ENCODE peak calls at places on chromosomes 11 and 22, in nine cellular contexts. J is endothelial cell of umbilical vein, M is tibial nerve, I is uterus, A is Peyer's patch, H is ovary, B is body of pancreas, O is heart left ventricle, N is sigmoid colon. G is an unnamed sample.

GRCh38 chr11:82842019-82842418 is 58.2 kb downstream of the PRCP start:
- DNase-seq in N (peak; percentile 68), M (no peak), B (no peak), H (no peak), J (no peak), I (no peak), A (no peak), O (peak; percentile 33), G (no peak)

GRCh38 chr11:95108159-95108611 is 18.5 kb downstream of the ENDOD1 start:
- DNase-seq in N (no peak), H (no peak), B (no peak), A (no peak), M (no peak), J (peak; percentile 90), O (peak; percentile 72), I (peak; percentile 60), G (peak; percentile 52)

GRCh38 chr22:37012262-37012904 is 6.9 kb downstream of the TST start:
- DNase-seq in O (peak; percentile 78), H (no peak), A (peak; percentile 83), N (no peak), B (no peak), I (no peak), M (no peak), J (no peak), G (no peak)

GRCh38 chr22:25656724-25657123 is 85.3 kb upstream of the MYO18B start:
- DNase-seq in N (no peak), O (no peak), H (no peak), I (no peak), B (no peak), A (no peak), J (no peak), M (no peak), G (no peak)

GRCh38 chr11:122032317-122032716 is 83.7 kb downstream of the BLID start:
- DNase-seq in A (no peak), H (no peak), B (no peak), J (no peak), M (peak; percentile 48), I (peak; percentile 31), N (no peak), O (no peak), G (no peak)

GRCh38 chr11:32366671-32367070 is 68.7 kb downstream of the WT1 start:
- DNase-seq in N (no peak), O (no peak), B (no peak), A (no peak), I (no peak), M (no peak), H (no peak), J (no peak), G (no peak)

GRCh38 chr11:73215191-73216134 is 2.6 kb upstream of the P2RY2 start:
- DNase-seq in A (no peak), O (no peak), H (no peak), N (peak; percentile 38), M (no peak), J (no peak), B (no peak), I (no peak), G (no peak)

GRCh38 chr22:41513391-41513790 is 30.9 kb downstream of the POLR3H start:
- DNase-seq in H (no peak), I (no peak), N (no peak), A (no peak), B (no peak), M (no peak), O (no peak), J (no peak), G (no peak)

GRCh38 chr11:114179234-114179941 is 116.8 kb upstream of the NNMT start:
- DNase-seq in N (peak; percentile 98), B (peak; percentile 88), H (peak; percentile 89), O (peak; percentile 95), I (peak; percentile 96), A (peak; percentile 94), M (peak; percentile 81), J (peak; percentile 97), G (peak; percentile 96)

GRCh38 chr22:20517422-20517821 is 10.0 kb downstream of the MED15 start:
- DNase-seq in N (no peak), A (no peak), I (no peak), H (no peak), J (peak; percentile 55), M (no peak), B (no peak), O (no peak), G (no peak)

GRCh38 chr22:20517841-20518592 is 10.6 kb downstream of the MED15 start:
- DNase-seq in I (no peak), N (no peak), B (no peak), M (no peak), H (no peak), J (no peak), O (no peak), A (no peak), G (no peak)

GRCh38 chr22:20514658-20515406 is 7.4 kb downstream of the MED15 start:
- DNase-seq in B (no peak), N (no peak), H (no peak), O (no peak), I (no peak), A (no peak), M (no peak), J (no peak), G (no peak)

GRCh38 chr22:20519558-20519957 is 12.1 kb downstream of the MED15 start:
- DNase-seq in H (no peak), O (no peak), A (no peak), B (no peak), M (no peak), I (no peak), N (no peak), J (no peak), G (no peak)

DNA sequence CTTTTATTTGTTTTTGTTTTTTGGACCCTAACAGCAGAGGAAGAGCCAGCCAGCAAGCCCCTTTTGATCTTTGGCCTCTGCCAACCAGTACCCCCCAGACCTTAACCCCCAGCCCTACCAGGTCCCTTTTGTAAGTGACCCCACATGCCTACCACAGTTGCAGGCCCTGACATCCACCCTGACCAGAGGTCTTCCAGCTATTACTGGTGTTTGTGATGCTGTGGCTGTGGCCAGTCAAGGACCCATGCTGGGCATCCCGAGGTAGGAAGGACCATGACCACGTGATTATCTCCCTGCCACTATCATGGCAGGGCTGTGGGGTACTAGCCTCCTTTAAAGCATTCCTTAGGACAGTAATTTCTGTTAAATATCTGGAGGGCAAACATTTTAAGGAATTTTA is 9.0 kb downstream of the MED15 start:
- DNase-seq in J (no peak), I (no peak), N (no peak), O (no peak), A (no peak), H (no peak), M (no peak), B (no peak), G (no peak)
- H3K4me3 ChIP-seq in J (no peak overlapping the region), I (no peak overlapping the region), N (no peak overlapping the region), O (no peak overlapping the region), A (no peak overlapping the region), H (no peak overlapping the region), M (no peak overlapping the region), B (no peak overlapping the region), G (no peak overlapping the region)

DNA sequence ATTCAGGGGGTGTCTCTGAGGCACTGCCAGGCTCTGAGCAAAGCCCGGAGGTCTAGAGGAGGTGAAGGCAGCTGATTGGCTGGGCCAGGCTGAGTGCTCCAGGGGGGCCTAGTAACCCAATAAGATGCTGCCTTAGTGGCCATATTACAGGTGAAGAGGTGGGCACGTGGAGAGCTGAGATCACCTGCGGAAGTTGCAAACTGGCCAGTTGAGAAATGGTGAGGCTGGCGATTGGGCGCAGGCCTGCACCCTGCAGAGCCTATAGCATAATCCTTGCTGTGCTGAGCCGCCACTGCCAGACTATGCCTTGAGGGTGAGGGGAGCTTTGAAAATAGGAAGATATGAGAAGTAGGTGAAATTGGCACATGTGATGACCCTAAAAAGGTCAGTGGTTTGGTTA is 21.7 kb downstream of the DERL3 start:
- DNase-seq in B (no peak), A (no peak), J (no peak), M (no peak), H (no peak), I (no peak), N (no peak), O (no peak), G (no peak)
- H3K36me3 ChIP-seq in B (no peaks in the 10 kb centered on the region), A (peaks cover 61% of the 10 kb centered on the region), J (peaks cover 13% of the 10 kb centered on the region), M (no peaks in the 10 kb centered on the region), H (no peaks in the 10 kb centered on the region), I (no peaks in the 10 kb centered on the region), N (peaks cover 57% of the 10 kb centered on the region), O (peaks cover 74% of the 10 kb centered on the region), G (peaks cover 8% of the 10 kb centered on the region)

DNA sequence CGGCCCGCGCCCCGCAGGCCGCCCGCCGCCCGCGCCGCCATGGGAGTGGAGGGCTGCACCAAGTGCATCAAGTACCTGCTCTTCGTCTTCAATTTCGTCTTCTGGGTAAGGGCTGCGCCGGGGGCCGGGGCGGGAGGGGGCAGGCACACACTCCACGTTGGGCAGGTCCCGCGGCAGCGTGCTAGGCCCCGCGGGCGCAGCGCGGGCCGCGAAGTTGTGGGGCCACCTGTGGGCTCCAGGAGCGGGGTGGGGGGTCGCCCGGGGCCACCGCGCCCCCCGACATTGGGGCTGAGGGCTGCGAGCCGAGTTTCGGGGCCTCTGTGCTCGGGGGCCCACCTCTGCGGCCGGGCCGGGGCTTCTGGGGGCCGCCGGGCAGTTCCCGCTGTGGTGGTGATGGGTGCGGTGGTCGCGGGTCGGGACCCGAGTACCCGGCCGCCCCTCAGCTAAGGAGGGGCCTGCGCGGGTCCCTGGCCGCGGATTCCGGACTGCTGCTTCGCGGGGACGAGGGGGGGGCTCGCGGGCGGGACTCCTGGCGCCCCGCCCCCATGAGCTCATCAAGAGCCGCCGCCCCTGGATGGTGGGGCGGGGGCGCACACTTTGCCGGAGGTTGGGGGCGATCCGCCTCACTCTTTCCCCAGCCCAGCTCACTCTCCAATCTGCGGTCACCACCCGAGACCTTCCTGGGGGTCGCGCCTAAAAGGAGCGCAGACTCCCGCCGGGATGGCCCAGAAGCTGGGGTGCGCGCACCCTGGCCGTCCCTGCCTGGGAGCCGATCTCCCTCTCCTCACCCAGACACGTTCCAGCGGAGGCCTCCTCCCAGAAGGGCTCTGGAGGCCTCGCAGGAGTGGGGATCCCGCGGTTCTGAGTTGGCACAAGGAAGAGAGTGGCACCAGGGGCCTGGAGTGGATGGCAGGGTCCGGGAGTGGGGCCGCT is 667 bp downstream of the CD81 start:
- DNase-seq in H (peak; percentile 73), J (peak; percentile 58), I (peak; percentile 82), B (peak; percentile 77), O (no peak), M (peak; percentile 72), N (peak; percentile 88), A (peak; percentile 85), G (peak; percentile 73)
- TF ChIP-seq POLR2A in H (peak; percentile 53), J (no peak), I (peak; percentile 72), B (peak; percentile 31), O (no peak), M (peak; percentile 57), N (no peak), A (no peak), G (peak; percentile 71)

DNA sequence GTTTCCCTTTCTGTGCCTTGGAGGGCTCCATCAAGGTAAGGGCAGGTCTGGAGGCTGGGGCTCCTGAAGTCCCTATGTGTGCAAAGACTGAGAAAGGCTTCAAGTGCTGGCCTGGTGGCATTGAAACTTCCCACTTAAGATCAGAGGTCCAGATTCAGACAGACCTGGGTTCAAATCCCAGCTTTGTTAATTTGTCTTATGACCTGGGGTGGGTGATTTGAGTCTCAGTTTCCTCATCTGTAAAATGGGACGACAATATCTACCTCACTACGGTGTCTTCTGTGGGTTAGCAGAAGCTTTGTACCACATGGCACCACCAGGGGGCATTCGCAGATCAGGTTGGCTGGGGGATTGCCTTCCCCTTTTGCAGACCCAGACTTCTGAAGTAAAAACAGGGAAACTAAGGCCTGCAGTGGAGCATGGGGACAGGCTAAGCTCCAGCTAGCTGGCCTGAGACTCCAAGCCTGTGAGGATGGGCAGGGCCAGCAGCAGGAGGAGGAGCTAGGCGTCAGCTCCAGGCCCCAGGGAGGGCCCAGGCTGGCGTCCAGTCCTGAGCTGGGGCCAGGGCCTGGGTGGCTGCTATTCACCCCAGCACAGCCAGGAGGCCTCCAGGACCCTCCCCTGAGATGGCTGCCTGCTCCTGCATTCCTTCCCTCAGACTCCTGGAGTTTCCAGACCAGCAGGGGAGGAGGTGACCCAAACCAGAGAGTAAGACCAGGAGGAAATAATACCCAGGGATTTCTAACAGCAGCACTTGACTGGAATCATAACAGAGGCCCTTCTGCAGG is 1.5 kb downstream of the CASTOR1 start:
- DNase-seq in J (peak; percentile 94), A (peak; percentile 95), M (peak; percentile 78), O (peak; percentile 88), H (peak; percentile 89), B (peak; percentile 85), N (peak; percentile 96), I (peak; percentile 86), G (peak; percentile 84)
- H3K4me3 ChIP-seq in J (no peak overlapping the region), A (peak overlapping the region; percentile 60), M (peak overlapping the region; percentile 91), O (peak overlapping the region; percentile 99), H (peak overlapping the region; percentile 97), B (no peak overlapping the region), N (peak overlapping the region; percentile 95), I (peak overlapping the region; percentile 98), G (peak overlapping the region; percentile 89)

G was measured in prostate gland.